ENCODE peak calls at places on chromosomes 12 and 14, in seven cellular contexts. One of them, this sample, is unnamed.

GRCh38 chr12:40099423-40099853 is 6.4 kb downstream of the SLC2A13 start:
- DNase-seq in left ventricle myocardium inferior: no peak
- DNase-seq in GM12865: no peak
- DNase-seq in foreskin fibroblast: no peak
- DNase-seq in fibroblast of lung: no peak
- DNase-seq in fibroblast of the aortic adventitia: no peak
- DNase-seq in ovary: no peak
- DNase-seq in this sample: peak; percentile 41

GRCh38 chr14:101504096-101504948 is 57.0 kb upstream of the DIO3 start:
- DNase-seq in left ventricle myocardium inferior: no peak
- DNase-seq in GM12865: no peak
- DNase-seq in foreskin fibroblast: no peak
- DNase-seq in fibroblast of lung: no peak
- DNase-seq in fibroblast of the aortic adventitia: no peak
- DNase-seq in ovary: peak; percentile 14
- DNase-seq in this sample: no peak

GRCh38 chr14:50977863-50978520 is 33.7 kb upstream of the PYGL start:
- DNase-seq in left ventricle myocardium inferior: no peak
- DNase-seq in GM12865: peak; percentile 39
- DNase-seq in foreskin fibroblast: no peak
- DNase-seq in fibroblast of lung: no peak
- DNase-seq in fibroblast of the aortic adventitia: no peak
- DNase-seq in ovary: no peak
- DNase-seq in this sample: no peak

GRCh38 chr12:19031032-19031431 is 98.5 kb upstream of the PLEKHA5 start:
- DNase-seq in left ventricle myocardium inferior: no peak
- DNase-seq in GM12865: no peak
- DNase-seq in foreskin fibroblast: peak; percentile 93
- DNase-seq in fibroblast of lung: peak; percentile 97
- DNase-seq in fibroblast of the aortic adventitia: peak; percentile 92
- DNase-seq in ovary: no peak
- DNase-seq in this sample: no peak

GRCh38 chr12:119594772-119595445 is 1.3 kb downstream of the TMEM233 start:
- DNase-seq in left ventricle myocardium inferior: peak; percentile 29
- DNase-seq in GM12865: no peak
- DNase-seq in foreskin fibroblast: no peak
- DNase-seq in fibroblast of lung: peak; percentile 44
- DNase-seq in fibroblast of the aortic adventitia: peak; percentile 40
- DNase-seq in ovary: peak; percentile 25
- DNase-seq in this sample: no peak

GRCh38 chr12:97760601-97761000 is 298.0 kb downstream of the RMST start:
- DNase-seq in left ventricle myocardium inferior: no peak
- DNase-seq in GM12865: no peak
- DNase-seq in foreskin fibroblast: no peak
- DNase-seq in fibroblast of lung: no peak
- DNase-seq in fibroblast of the aortic adventitia: no peak
- DNase-seq in ovary: no peak
- DNase-seq in this sample: no peak

GRCh38 chr12:12240671-12241345 is 26.0 kb downstream of the LRP6 start:
- DNase-seq in left ventricle myocardium inferior: no peak
- DNase-seq in GM12865: no peak
- DNase-seq in foreskin fibroblast: peak; percentile 21
- DNase-seq in fibroblast of lung: peak; percentile 80
- DNase-seq in fibroblast of the aortic adventitia: peak; percentile 58
- DNase-seq in ovary: no peak
- DNase-seq in this sample: peak; percentile 89

GRCh38 chr12:98372340-98373018 is 142.9 kb upstream of the TMPO start:
- DNase-seq in left ventricle myocardium inferior: no peak
- DNase-seq in GM12865: no peak
- DNase-seq in foreskin fibroblast: no peak
- DNase-seq in fibroblast of lung: no peak
- DNase-seq in fibroblast of the aortic adventitia: no peak
- DNase-seq in ovary: no peak
- DNase-seq in this sample: no peak

GRCh38 chr12:120399531-120399930 is 30.6 kb upstream of the MSI1 start:
- DNase-seq in left ventricle myocardium inferior: no peak
- DNase-seq in GM12865: peak; percentile 29
- DNase-seq in foreskin fibroblast: peak; percentile 79
- DNase-seq in fibroblast of lung: peak; percentile 75
- DNase-seq in fibroblast of the aortic adventitia: peak; percentile 43
- DNase-seq in ovary: no peak
- DNase-seq in this sample: peak; percentile 73

GRCh38 chr12:51281202-51281924 is 11.1 kb upstream of the SMAGP start:
- DNase-seq in left ventricle myocardium inferior: no peak
- DNase-seq in GM12865: no peak
- DNase-seq in foreskin fibroblast: peak; percentile 66
- DNase-seq in fibroblast of lung: peak; percentile 63
- DNase-seq in fibroblast of the aortic adventitia: peak; percentile 76
- DNase-seq in ovary: no peak
- DNase-seq in this sample: no peak

GRCh38 chr12:46210835-46211439 is 57.9 kb downstream of the SLC38A1 start:
- DNase-seq in left ventricle myocardium inferior: no peak
- DNase-seq in GM12865: peak; percentile 34
- DNase-seq in foreskin fibroblast: no peak
- DNase-seq in fibroblast of lung: peak; percentile 14
- DNase-seq in fibroblast of the aortic adventitia: no peak
- DNase-seq in ovary: no peak
- DNase-seq in this sample: no peak

GRCh38 chr12:45601390-45601789 is 128.1 kb upstream of the ARID2 start:
- DNase-seq in left ventricle myocardium inferior: no peak
- DNase-seq in GM12865: no peak
- DNase-seq in foreskin fibroblast: no peak
- DNase-seq in fibroblast of lung: no peak
- DNase-seq in fibroblast of the aortic adventitia: no peak
- DNase-seq in ovary: no peak
- DNase-seq in this sample: no peak

GRCh38 chr12:18998343-18999270 is 130.9 kb upstream of the PLEKHA5 start:
- DNase-seq in left ventricle myocardium inferior: no peak
- DNase-seq in GM12865: no peak
- DNase-seq in foreskin fibroblast: peak; percentile 94
- DNase-seq in fibroblast of lung: peak; percentile 92
- DNase-seq in fibroblast of the aortic adventitia: peak; percentile 95
- DNase-seq in ovary: no peak
- DNase-seq in this sample: no peak

GRCh38 chr12:87157791-87158190 is 871.4 kb downstream of the C12orf50 start:
- DNase-seq in left ventricle myocardium inferior: no peak
- DNase-seq in GM12865: no peak
- DNase-seq in foreskin fibroblast: peak; percentile 80
- DNase-seq in fibroblast of lung: peak; percentile 98
- DNase-seq in fibroblast of the aortic adventitia: peak; percentile 99
- DNase-seq in ovary: no peak
- DNase-seq in this sample: peak; percentile 49

GRCh38 chr12:50006754-50007442 is 18.4 kb downstream of the RACGAP1 start:
- DNase-seq in left ventricle myocardium inferior: no peak
- DNase-seq in GM12865: no peak
- DNase-seq in foreskin fibroblast: peak; percentile 62
- DNase-seq in fibroblast of lung: peak; percentile 72
- DNase-seq in fibroblast of the aortic adventitia: peak; percentile 30
- DNase-seq in ovary: no peak
- DNase-seq in this sample: no peak

GRCh38 chr14:97299661-97300060 is 502.5 kb downstream of the VRK1 start:
- DNase-seq in left ventricle myocardium inferior: no peak
- DNase-seq in GM12865: peak; percentile 77
- DNase-seq in foreskin fibroblast: no peak
- DNase-seq in fibroblast of lung: no peak
- DNase-seq in fibroblast of the aortic adventitia: no peak
- DNase-seq in ovary: no peak
- DNase-seq in this sample: no peak

GRCh38 chr12:31600252-31600651 is 9.3 kb upstream of the DENND5B start:
- DNase-seq in left ventricle myocardium inferior: no peak
- DNase-seq in GM12865: peak; percentile 47
- DNase-seq in foreskin fibroblast: no peak
- DNase-seq in fibroblast of lung: no peak
- DNase-seq in fibroblast of the aortic adventitia: no peak
- DNase-seq in ovary: no peak
- DNase-seq in this sample: no peak

GRCh38 chr14:75150150-75150549 is 23.3 kb upstream of the NEK9 start:
- DNase-seq in left ventricle myocardium inferior: no peak
- DNase-seq in GM12865: no peak
- DNase-seq in foreskin fibroblast: peak; percentile 28
- DNase-seq in fibroblast of lung: no peak
- DNase-seq in fibroblast of the aortic adventitia: no peak
- DNase-seq in ovary: no peak
- DNase-seq in this sample: no peak

GRCh38 chr12:2403221-2403976 is 350.6 kb downstream of the CACNA1C start:
- DNase-seq in left ventricle myocardium inferior: no peak
- DNase-seq in GM12865: no peak
- DNase-seq in foreskin fibroblast: no peak
- DNase-seq in fibroblast of lung: no peak
- DNase-seq in fibroblast of the aortic adventitia: no peak
- DNase-seq in ovary: no peak
- DNase-seq in this sample: no peak

GRCh38 chr12:27552886-27553560 is 29.0 kb downstream of the PPFIBP1 start:
- DNase-seq in left ventricle myocardium inferior: no peak
- DNase-seq in GM12865: peak; percentile 31
- DNase-seq in foreskin fibroblast: peak; percentile 50
- DNase-seq in fibroblast of lung: peak; percentile 55
- DNase-seq in fibroblast of the aortic adventitia: peak; percentile 52
- DNase-seq in ovary: no peak
- DNase-seq in this sample: no peak

GRCh38 chr12:52372216-52373154 is 5.2 kb upstream of the KRT85 start:
- DNase-seq in left ventricle myocardium inferior: peak; percentile 74
- DNase-seq in GM12865: peak; percentile 69
- DNase-seq in foreskin fibroblast: peak; percentile 93
- DNase-seq in fibroblast of lung: peak; percentile 83
- DNase-seq in fibroblast of the aortic adventitia: peak; percentile 93
- DNase-seq in ovary: peak; percentile 71
- DNase-seq in this sample: peak; percentile 48

GRCh38 chr14:24062216-24062980 is 9.0 kb upstream of the CPNE6 start:
- DNase-seq in left ventricle myocardium inferior: no peak
- DNase-seq in GM12865: no peak
- DNase-seq in foreskin fibroblast: no peak
- DNase-seq in fibroblast of lung: no peak
- DNase-seq in fibroblast of the aortic adventitia: no peak
- DNase-seq in ovary: no peak
- DNase-seq in this sample: no peak

GRCh38 chr14:74706101-74706500 is 6.8 kb downstream of the AREL1 start:
- DNase-seq in left ventricle myocardium inferior: no peak
- DNase-seq in GM12865: no peak
- DNase-seq in foreskin fibroblast: no peak
- DNase-seq in fibroblast of lung: peak; percentile 21
- DNase-seq in fibroblast of the aortic adventitia: no peak
- DNase-seq in ovary: no peak
- DNase-seq in this sample: peak; percentile 30

GRCh38 chr12:126608607-126609175 is 1543.5 kb downstream of the AACS start:
- DNase-seq in left ventricle myocardium inferior: no peak
- DNase-seq in GM12865: no peak
- DNase-seq in foreskin fibroblast: peak; percentile 0
- DNase-seq in fibroblast of lung: peak; percentile 4
- DNase-seq in fibroblast of the aortic adventitia: peak; percentile 64
- DNase-seq in ovary: no peak
- DNase-seq in this sample: no peak

GRCh38 chr12:122326597-122326996 is 60.3 kb upstream of the VPS33A start:
- DNase-seq in left ventricle myocardium inferior: no peak
- DNase-seq in GM12865: no peak
- DNase-seq in foreskin fibroblast: no peak
- DNase-seq in fibroblast of lung: peak; percentile 66
- DNase-seq in fibroblast of the aortic adventitia: no peak
- DNase-seq in ovary: no peak
- DNase-seq in this sample: no peak
- H3K4me3 ChIP-seq in left ventricle myocardium inferior: no peak overlapping the region
- H3K4me3 ChIP-seq in GM12865: no peak overlapping the region
- H3K4me3 ChIP-seq in foreskin fibroblast: no peak overlapping the region
- H3K4me3 ChIP-seq in fibroblast of lung: no peak overlapping the region
- H3K4me3 ChIP-seq in fibroblast of the aortic adventitia: no peak overlapping the region
- H3K4me3 ChIP-seq in ovary: no peak overlapping the region
- H3K4me3 ChIP-seq in this sample: no peak overlapping the region

GRCh38 chr12:94140556-94140955 is 7.8 kb upstream of the PLXNC1 start:
- DNase-seq in left ventricle myocardium inferior: no peak
- DNase-seq in GM12865: peak; percentile 67
- DNase-seq in foreskin fibroblast: peak; percentile 34
- DNase-seq in fibroblast of lung: no peak
- DNase-seq in fibroblast of the aortic adventitia: no peak
- DNase-seq in ovary: no peak
- DNase-seq in this sample: no peak
- TF ChIP-seq CTCF in left ventricle myocardium inferior: peak; percentile 18
- TF ChIP-seq CTCF in GM12865: peak; percentile 58
- TF ChIP-seq CTCF in foreskin fibroblast: peak; percentile 29
- TF ChIP-seq CTCF in fibroblast of lung: no peak
- TF ChIP-seq CTCF in fibroblast of the aortic adventitia: no peak
- TF ChIP-seq CTCF in ovary: no peak
- TF ChIP-seq CTCF in this sample: peak; percentile 37

DNA sequence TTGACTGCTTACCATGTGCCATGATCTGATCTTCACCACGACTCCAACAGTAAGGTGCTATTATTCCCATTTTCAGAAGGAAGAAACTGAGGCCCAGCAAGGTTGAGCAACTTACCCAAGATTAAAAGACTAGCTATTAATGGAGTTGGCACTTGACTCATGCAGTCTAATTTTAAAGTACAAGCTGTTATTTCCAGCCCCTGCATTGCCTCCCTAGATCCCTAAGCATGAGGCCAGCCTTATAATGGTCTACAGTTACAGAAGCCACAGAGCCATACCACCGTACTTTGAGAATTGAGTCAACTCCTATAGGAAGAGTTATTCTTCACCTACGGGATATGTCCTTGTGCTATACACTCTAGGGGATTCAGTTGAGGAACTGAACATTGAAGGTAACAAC is 66.7 kb upstream of the RBM19 start:
- DNase-seq in left ventricle myocardium inferior: no peak
- DNase-seq in GM12865: no peak
- DNase-seq in foreskin fibroblast: no peak
- DNase-seq in fibroblast of lung: no peak
- DNase-seq in fibroblast of the aortic adventitia: no peak
- DNase-seq in ovary: no peak
- DNase-seq in this sample: no peak
- H3K4me3 ChIP-seq in left ventricle myocardium inferior: no peak overlapping the region
- H3K4me3 ChIP-seq in GM12865: no peak overlapping the region
- H3K4me3 ChIP-seq in foreskin fibroblast: no peak overlapping the region
- H3K4me3 ChIP-seq in fibroblast of lung: no peak overlapping the region
- H3K4me3 ChIP-seq in fibroblast of the aortic adventitia: no peak overlapping the region
- H3K4me3 ChIP-seq in ovary: no peak overlapping the region
- H3K4me3 ChIP-seq in this sample: no peak overlapping the region

DNA sequence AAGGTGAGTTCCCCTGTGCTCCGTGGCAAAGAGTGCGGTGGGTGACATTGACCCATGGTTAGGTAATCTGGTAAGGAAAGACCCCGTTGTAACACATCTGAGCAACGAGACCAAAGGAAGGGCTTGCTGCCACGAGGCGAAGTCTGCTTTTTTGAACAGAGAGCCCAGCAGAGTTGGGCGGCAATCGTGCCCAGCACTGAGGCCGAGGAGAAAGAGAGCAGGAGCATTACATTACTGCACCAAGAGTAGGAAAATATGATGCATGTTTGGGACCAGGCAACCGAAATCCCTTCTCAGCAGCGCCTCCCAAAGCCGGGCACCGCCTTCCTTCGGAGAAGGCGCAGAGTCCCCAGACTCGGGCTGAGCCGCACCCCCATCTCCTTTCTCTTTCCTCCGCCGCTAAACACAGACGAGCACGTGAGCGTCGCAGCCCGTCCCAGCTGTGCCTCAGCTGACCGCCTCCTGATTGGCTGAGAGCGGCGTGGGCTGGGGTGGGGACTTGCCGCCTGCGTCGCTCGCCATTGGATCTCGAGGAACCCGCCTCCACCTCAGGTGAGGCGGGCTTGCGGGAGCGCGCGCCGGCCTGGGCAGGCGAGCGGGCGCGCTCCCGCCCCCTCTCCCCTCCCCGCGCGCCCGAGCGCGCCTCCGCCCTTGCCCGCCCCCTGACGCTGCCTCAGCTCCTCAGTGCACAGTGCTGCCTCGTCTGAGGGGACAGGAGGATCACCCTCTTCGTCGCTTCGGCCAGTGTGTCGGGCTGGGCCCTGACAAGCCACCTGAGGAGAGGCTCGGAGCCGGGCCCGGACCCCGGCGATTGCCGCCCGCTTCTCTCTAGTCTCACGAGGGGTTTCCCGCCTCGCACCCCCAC is at the start of gene HIF1A:
- DNase-seq in left ventricle myocardium inferior: peak; percentile 96
- DNase-seq in GM12865: peak; percentile 100
- DNase-seq in foreskin fibroblast: peak; percentile 100
- DNase-seq in fibroblast of lung: peak; percentile 99
- DNase-seq in fibroblast of the aortic adventitia: peak; percentile 99
- DNase-seq in ovary: peak; percentile 95
- DNase-seq in this sample: peak; percentile 97
- TF ChIP-seq CTCF in left ventricle myocardium inferior: no peak
- TF ChIP-seq CTCF in GM12865: no peak
- TF ChIP-seq CTCF in foreskin fibroblast: no peak
- TF ChIP-seq CTCF in fibroblast of lung: peak; percentile 10
- TF ChIP-seq CTCF in fibroblast of the aortic adventitia: peak; percentile 21
- TF ChIP-seq CTCF in ovary: no peak
- TF ChIP-seq CTCF in this sample: peak; percentile 25